ENCODE peak calls at places on chromosome 10, in five cellular contexts. S is sigmoid colon, Z is SK-N-SH, H is GM12878, P is suprapubic skin. J is an unnamed sample. For H3K4me1, the result is how much of the 10 kb centered on the place peaks cover.

GRCh38 chr10:112040696-112041095 is 142.9 kb downstream of the GPAM start:
- DNase-seq in P (no peak), Z (no peak), H (no peak), S (no peak), J (no peak)

GRCh38 chr10:26438534-26439269 is 561 bp downstream of the APBB1IP start:
- DNase-seq in H (no peak), P (no peak), Z (peak), S (peak), J (no peak)

GRCh38 chr10:34164029-34164428 is 651.1 kb downstream of the PARD3 start:
- DNase-seq in S (no peak), P (no peak), Z (no peak), H (no peak), J (no peak)

GRCh38 chr10:87734987-87735827 is 75.5 kb downstream of the PAPSS2 start:
- DNase-seq in P (no peak), Z (peak), S (no peak), H (no peak), J (peak)

GRCh38 chr10:8321990-8322389 is 267.5 kb downstream of the GATA3 start:
- DNase-seq in P (no peak), S (no peak), H (no peak), Z (peak), J (no peak)

GRCh38 chr10:114403545-114404161 is 649 bp downstream of the AFAP1L2 start:
- DNase-seq in S (peak), Z (peak), P (no peak), H (no peak), J (peak)

GRCh38 chr10:72048450-72049124 is 39.8 kb downstream of the SPOCK2 start:
- DNase-seq in S (peak), H (peak), Z (peak), P (peak), J (peak)

GRCh38 chr10:114893248-114893647 is 44.7 kb upstream of the TRUB1 start:
- DNase-seq in Z (no peak), H (no peak), S (no peak), P (no peak), J (no peak)

GRCh38 chr10:43653746-43654145 is 5.1 kb upstream of the ZNF32 start:
- DNase-seq in S (no peak), H (no peak), Z (no peak), P (no peak), J (no peak)

GRCh38 chr10:33571616-33572015 is 237.1 kb upstream of the NRP1 start:
- DNase-seq in S (no peak), Z (no peak), P (no peak), H (no peak), J (no peak)

GRCh38 chr10:73306171-73306708 is 52.4 kb downstream of the CFAP70 start:
- DNase-seq in H (no peak), Z (no peak), P (no peak), S (no peak), J (no peak)

GRCh38 chr10:89555688-89556445 is 20.5 kb upstream of the SLC16A12 start:
- DNase-seq in Z (no peak), S (no peak), H (no peak), P (no peak), J (no peak)

GRCh38 chr10:44893604-44894468 is 17.3 kb upstream of the TMEM72 start:
- DNase-seq in P (no peak), H (no peak), S (no peak), Z (no peak), J (no peak)

GRCh38 chr10:112956631-112957350 is 6.7 kb downstream of the TCF7L2 start:
- DNase-seq in P (no peak), Z (no peak), S (peak), H (no peak), J (no peak)

DNA sequence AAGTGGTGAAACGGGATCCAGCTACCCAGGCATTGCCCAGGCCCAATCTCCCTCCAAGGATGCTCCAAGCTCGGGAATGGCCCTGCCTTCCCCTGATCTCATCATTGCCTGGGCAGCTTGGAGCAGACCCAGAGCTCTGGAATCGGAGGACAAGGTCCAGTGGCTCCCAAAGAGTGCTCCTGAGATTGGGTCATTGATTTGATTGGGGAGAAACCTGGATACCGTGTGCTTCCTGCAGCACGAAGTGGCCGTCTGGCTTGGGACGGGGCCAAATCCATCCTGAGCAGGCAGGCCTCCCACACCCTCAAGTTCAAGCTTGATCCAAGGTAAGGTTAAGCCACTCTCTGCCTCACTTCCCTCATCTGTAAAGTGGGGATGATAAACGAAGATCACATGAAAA is 69.9 kb downstream of the OAT start:
- DNase-seq in H (no peak), S (no peak), P (no peak), Z (no peak), J (no peak)
- H3K4me1 ChIP-seq in H (under half), S (under half), P (under half), Z (under half), J (under half)

GRCh38 chr10:21195149-21195731 is 298.1 kb upstream of the NEBL start:
- DNase-seq in S (no peak), P (no peak), H (no peak), Z (no peak), J (no peak)
- TF ChIP-seq EP300 in S (no peak), P (no peak), H (no peak), Z (no peak), J (no peak)

GRCh38 chr10:90964781-90965462 is 44.0 kb upstream of the ANKRD1 start:
- DNase-seq in S (no peak), H (no peak), Z (peak), P (no peak), J (no peak)

GRCh38 chr10:90965720-90966119 is 44.8 kb upstream of the ANKRD1 start:
- DNase-seq in Z (peak), S (no peak), P (no peak), H (no peak), J (no peak)

GRCh38 chr10:90968448-90969086 is 47.7 kb upstream of the ANKRD1 start:
- DNase-seq in Z (peak), S (no peak), H (no peak), P (no peak), J (no peak)

GRCh38 chr10:90967865-90968264 is 47.0 kb upstream of the ANKRD1 start:
- DNase-seq in P (no peak), Z (no peak), H (no peak), S (no peak), J (no peak)

DNA sequence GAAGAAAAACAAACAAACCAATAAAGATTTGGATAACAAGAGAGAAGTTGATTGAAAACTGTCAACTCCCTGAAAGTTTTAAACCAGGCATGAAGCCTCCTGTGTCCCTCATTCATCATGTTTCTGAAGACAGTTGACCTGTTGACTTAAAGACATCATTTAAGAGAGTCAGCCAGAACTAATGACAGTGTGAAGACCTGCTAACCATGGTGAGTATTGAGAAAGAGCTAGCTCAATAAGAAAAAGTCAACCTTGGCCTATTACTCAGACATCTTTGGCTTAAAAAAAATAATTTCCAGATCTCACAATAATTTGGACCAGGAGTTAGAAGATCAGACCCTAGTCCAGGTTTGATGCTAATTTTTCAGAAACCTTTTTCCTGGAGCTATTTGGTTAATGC is 45.3 kb upstream of the ANKRD1 start:
- DNase-seq in Z (no peak), P (no peak), S (no peak), H (no peak), J (no peak)
- H3K4me1 ChIP-seq in Z (under half), P (under half), S (under half), H (under half), J (under half)

GRCh38 chr10:124459395-124459794 is 2.2 kb upstream of the LHPP start:
- DNase-seq in Z (no peak), H (no peak), S (no peak), P (no peak), J (no peak)
- TF ChIP-seq EP300 in Z (no peak), H (no peak), S (no peak), P (no peak), J (no peak)

GRCh38 chr10:123154943-123155505 is 822 bp downstream of the BUB3 start:
- DNase-seq in H (no peak), P (no peak), Z (no peak), S (no peak), J (no peak)
- H3K4me1 ChIP-seq in H (under half), P (under half), Z (under half), S (under half), J (under half)